ENCODE peak calls at places on chromosomes 5 and 9, in four cellular contexts. N, S, R and X are unnamed samples. For H3K4me1, the result is how much of the 10 kb centered on the place peaks cover.

GRCh38 chr9:6575324-6575758 is 70.2 kb downstream of the GLDC start:
- DNase-seq in N (peak), S (no peak), R (no peak), X (no peak)

GRCh38 chr5:133467325-133467700 is 145.0 kb downstream of the FSTL4 start:
- DNase-seq in N (no peak), S (no peak), R (no peak), X (no peak)

GRCh38 chr5:143229896-143230675 is 173.4 kb downstream of the NR3C1 start:
- DNase-seq in N (no peak), S (no peak), R (no peak), X (no peak)

GRCh38 chr5:38591450-38591849 is 35.0 kb upstream of the LIFR start:
- DNase-seq in N (no peak), S (no peak), R (no peak), X (no peak)

GRCh38 chr5:170436335-170436734 is 47.2 kb upstream of the KCNMB1 start:
- DNase-seq in N (no peak), S (no peak), R (no peak), X (no peak)

GRCh38 chr5:1118231-1118698 is 6.4 kb upstream of the SLC12A7 start:
- DNase-seq in N (no peak), S (peak), R (no peak), X (no peak)

GRCh38 chr9:119420263-119420662 is 51.0 kb upstream of the BRINP1 start:
- DNase-seq in N (no peak), S (no peak), R (no peak), X (no peak)

GRCh38 chr9:110128664-110129329 is 79.2 kb downstream of the C9orf152 start:
- DNase-seq in N (no peak), S (no peak), R (no peak), X (no peak)

GRCh38 chr5:157387683-157388093 is 72.3 kb upstream of the NIPAL4 start:
- DNase-seq in N (no peak), S (peak), R (no peak), X (no peak)

GRCh38 chr5:173663810-173664526 is 47.5 kb upstream of the BOD1 start:
- DNase-seq in N (no peak), S (no peak), R (no peak), X (peak)

GRCh38 chr9:36721846-36722588 is 149.3 kb downstream of the MELK start:
- DNase-seq in N (peak), S (no peak), R (no peak), X (peak)

GRCh38 chr5:129110742-129111141 is 16.2 kb downstream of the ISOC1 start:
- DNase-seq in N (no peak), S (no peak), R (no peak), X (no peak)

GRCh38 chr9:134491436-134491835 is 150.2 kb upstream of the COL5A1 start:
- DNase-seq in N (no peak), S (no peak), R (no peak), X (no peak)

GRCh38 chr5:173330856-173331206 is 2.6 kb upstream of the STC2 start:
- DNase-seq in N (no peak), S (no peak), R (no peak), X (no peak)

GRCh38 chr9:91163441-91163772 is 198.3 kb downstream of the AUH start:
- DNase-seq in N (peak), S (no peak), R (no peak), X (no peak)
- H3K27ac ChIP-seq in N (peak), S (no peak), R (no peak), X (no peak)

DNA sequence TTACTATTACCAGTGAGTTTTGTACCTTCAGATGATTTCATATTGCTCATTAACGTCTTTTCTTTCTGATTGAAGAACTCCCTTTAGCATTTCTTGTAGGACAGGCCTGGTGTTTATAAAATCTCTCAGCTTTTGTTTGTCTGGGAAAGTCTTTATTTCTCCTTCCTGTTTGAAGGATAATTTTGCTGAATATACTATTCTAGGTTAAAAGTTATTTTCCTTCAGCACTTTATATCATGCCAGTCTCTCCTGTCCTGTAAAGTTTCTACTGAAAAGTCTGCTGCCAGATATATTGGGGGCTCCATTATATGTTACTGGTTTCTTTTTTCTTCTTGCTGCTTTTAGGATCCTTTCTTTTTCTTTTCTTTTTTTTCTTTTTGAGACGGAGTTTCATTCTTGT is 13.3 kb downstream of the CDK7 start:
- DNase-seq in N (no peak), S (no peak), R (no peak), X (no peak)
- H3K4me1 ChIP-seq in N (under half), S (under half), R (under half), X (under half)

GRCh38 chr5:141814064-141814982 is 63.9 kb downstream of the PCDH1 start:
- DNase-seq in N (peak), S (peak), R (peak), X (peak)
- TF ChIP-seq CTCF in N (peak), S (peak), R (peak), X (peak)

DNA sequence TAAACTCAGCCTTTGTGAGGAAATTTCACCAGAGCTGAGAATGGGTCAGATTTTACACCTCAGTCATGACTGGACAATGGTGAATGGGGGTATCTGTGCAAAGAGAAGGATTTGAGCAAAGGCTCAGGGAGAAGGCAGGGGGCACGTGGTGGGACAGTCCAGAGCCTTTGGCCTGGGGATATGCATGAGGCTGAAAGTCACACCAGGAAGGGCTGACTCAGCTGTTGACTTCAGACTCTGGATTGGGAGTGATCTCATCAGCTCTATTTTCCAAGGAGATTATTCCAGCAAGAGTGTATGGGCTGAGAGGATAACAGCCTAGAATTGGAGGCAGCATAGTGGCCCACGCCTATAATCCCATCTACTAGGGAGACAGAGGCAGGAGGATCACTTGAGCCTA is 53.6 kb downstream of the SAXO1 start:
- DNase-seq in N (no peak), S (no peak), R (no peak), X (no peak)
- H3K27ac ChIP-seq in N (no peak), S (peak), R (no peak), X (no peak)